ENCODE peak calls at places on chromosomes 16 and 17, in four cellular contexts. One of them, this sample, is unnamed.

GRCh38 chr17:79094261-79094660 is 19.6 kb downstream of the ENGASE start:
- DNase-seq in ACHN: no peak
- DNase-seq in fibroblast of mammary gland: no peak
- DNase-seq in H9: no peak
- DNase-seq in this sample: no peak

GRCh38 chr16:21584817-21585216 is 14.6 kb upstream of the METTL9 start:
- DNase-seq in fibroblast of mammary gland: no peak
- DNase-seq in H9: no peak
- DNase-seq in ACHN: no peak
- DNase-seq in this sample: no peak

GRCh38 chr17:21275047-21275578 is 9.4 kb upstream of the MAP2K3 start:
- DNase-seq in fibroblast of mammary gland: no peak
- DNase-seq in ACHN: no peak
- DNase-seq in H9: no peak
- DNase-seq in this sample: no peak

GRCh38 chr17:68621065-68621464 is 19.9 kb upstream of the FAM20A start:
- DNase-seq in ACHN: no peak
- DNase-seq in H9: no peak
- DNase-seq in fibroblast of mammary gland: no peak
- DNase-seq in this sample: no peak

GRCh38 chr16:30721167-30721566 is 22.2 kb downstream of the SRCAP start:
- DNase-seq in fibroblast of mammary gland: no peak
- DNase-seq in H9: no peak
- DNase-seq in ACHN: no peak
- DNase-seq in this sample: no peak

GRCh38 chr17:39757931-39758873 is 20.5 kb downstream of the GRB7 start:
- DNase-seq in H9: no peak
- DNase-seq in fibroblast of mammary gland: no peak
- DNase-seq in ACHN: no peak
- DNase-seq in this sample: no peak

GRCh38 chr17:1830288-1830687 is 483 bp downstream of the RPA1 start:
- DNase-seq in H9: peak
- DNase-seq in ACHN: peak
- DNase-seq in fibroblast of mammary gland: peak
- DNase-seq in this sample: no peak

GRCh38 chr16:3095869-3096268 is 3.2 kb downstream of the ZSCAN10 start:
- DNase-seq in ACHN: peak
- DNase-seq in fibroblast of mammary gland: peak
- DNase-seq in H9: no peak
- DNase-seq in this sample: no peak

GRCh38 chr16:27993587-27993986 is 69.9 kb downstream of the GSG1L start:
- DNase-seq in H9: no peak
- DNase-seq in fibroblast of mammary gland: no peak
- DNase-seq in ACHN: no peak
- DNase-seq in this sample: no peak

GRCh38 chr17:57935833-57936807 is 19.1 kb downstream of the CUEDC1 start:
- DNase-seq in H9: peak
- DNase-seq in ACHN: no peak
- DNase-seq in fibroblast of mammary gland: peak
- DNase-seq in this sample: peak

GRCh38 chr16:79295746-79296145 is 304.8 kb downstream of the MAF start:
- DNase-seq in ACHN: no peak
- DNase-seq in H9: no peak
- DNase-seq in fibroblast of mammary gland: no peak
- DNase-seq in this sample: no peak

GRCh38 chr17:3788200-3788599 is 12.8 kb downstream of the ITGAE start:
- DNase-seq in H9: no peak
- DNase-seq in ACHN: no peak
- DNase-seq in fibroblast of mammary gland: no peak
- DNase-seq in this sample: no peak

GRCh38 chr16:85195884-85196816 is 83.9 kb upstream of the CIBAR2 start:
- DNase-seq in fibroblast of mammary gland: no peak
- DNase-seq in ACHN: no peak
- DNase-seq in H9: no peak
- DNase-seq in this sample: peak

GRCh38 chr16:19375561-19376158 is 42.0 kb upstream of the TMC5 start:
- DNase-seq in fibroblast of mammary gland: peak
- DNase-seq in H9: peak
- DNase-seq in ACHN: peak
- DNase-seq in this sample: peak

GRCh38 chr16:828891-829290 is 28.4 kb upstream of the GNG13 start:
- DNase-seq in H9: no peak
- DNase-seq in fibroblast of mammary gland: no peak
- DNase-seq in ACHN: no peak
- DNase-seq in this sample: no peak

GRCh38 chr17:57810740-57811632 is 38.9 kb downstream of the MRPS23 start:
- DNase-seq in ACHN: no peak
- DNase-seq in fibroblast of mammary gland: peak
- DNase-seq in H9: peak
- DNase-seq in this sample: peak

GRCh38 chr17:13759936-13760335 is 158.2 kb upstream of the HS3ST3A1 start:
- DNase-seq in fibroblast of mammary gland: no peak
- DNase-seq in ACHN: no peak
- DNase-seq in H9: no peak
- DNase-seq in this sample: no peak

GRCh38 chr16:56609463-56609921 is 1.1 kb downstream of the MT2A start:
- DNase-seq in fibroblast of mammary gland: peak
- DNase-seq in H9: no peak
- DNase-seq in ACHN: peak
- DNase-seq in this sample: peak

GRCh38 chr17:1765576-1765975 is 3.7 kb downstream of the SERPINF1 start:
- DNase-seq in ACHN: no peak
- DNase-seq in fibroblast of mammary gland: no peak
- DNase-seq in H9: no peak
- DNase-seq in this sample: no peak

GRCh38 chr17:32877164-32877764 is 340 bp upstream of the MYO1D start:
- DNase-seq in H9: peak
- DNase-seq in fibroblast of mammary gland: peak
- DNase-seq in ACHN: peak
- DNase-seq in this sample: peak

GRCh38 chr17:42341568-42341967 is 46.7 kb downstream of the STAT3 start:
- DNase-seq in fibroblast of mammary gland: no peak
- DNase-seq in H9: no peak
- DNase-seq in ACHN: no peak
- DNase-seq in this sample: no peak

GRCh38 chr16:81745704-81746558 is 33.2 kb upstream of the PLCG2 start:
- DNase-seq in fibroblast of mammary gland: peak
- DNase-seq in H9: peak
- DNase-seq in ACHN: peak
- DNase-seq in this sample: peak